ENCODE peak calls at places on chromosomes 13 and 19, in six cellular contexts. V, C, J, P, I and T are unnamed samples.

GRCh38 chr13:97257800-97258799 is 36.0 kb downstream of the MBNL2 start:
- DNase-seq in V (no peak), C (peak; percentile 55), J (no peak), P (peak; percentile 80), I (peak; percentile 96), T (no peak)

GRCh38 chr13:58876473-58876872 is 1244.9 kb downstream of the PCDH17 start:
- DNase-seq in V (no peak), C (no peak), J (no peak), P (no peak), I (no peak), T (no peak)

GRCh38 chr19:7554990-7555864 is 19.7 kb downstream of the PNPLA6 start:
- DNase-seq in V (no peak), C (peak; percentile 92), J (no peak), P (no peak), I (no peak), T (no peak)

GRCh38 chr19:46574533-46574932 is 26.6 kb upstream of the CALM3 start:
- DNase-seq in V (no peak), C (no peak), J (peak; percentile 71), P (no peak), I (peak; percentile 47), T (no peak)

GRCh38 chr13:37417042-37417441 is 181.5 kb downstream of the POSTN start:
- DNase-seq in V (no peak), C (no peak), J (no peak), P (peak; percentile 29), I (peak; percentile 33), T (no peak)

GRCh38 chr13:52428295-52428694 is 22.1 kb downstream of the VPS36 start:
- DNase-seq in V (no peak), C (no peak), J (no peak), P (no peak), I (peak; percentile 52), T (no peak)

GRCh38 chr13:113877149-113877990 is 13.5 kb upstream of the GAS6 start:
- DNase-seq in V (no peak), C (no peak), J (no peak), P (no peak), I (no peak), T (no peak)

GRCh38 chr13:109136873-109137272 is 507.5 kb downstream of the MYO16 start:
- DNase-seq in V (no peak), C (no peak), J (no peak), P (no peak), I (no peak), T (no peak)

GRCh38 chr19:29687244-29687896 is 22.1 kb downstream of the PLEKHF1 start:
- DNase-seq in V (no peak), C (no peak), J (no peak), P (peak; percentile 99), I (peak; percentile 99), T (no peak)

GRCh38 chr19:15252398-15253018 is 20.3 kb upstream of the EPHX3 start:
- DNase-seq in V (no peak), C (peak; percentile 42), J (peak; percentile 40), P (peak; percentile 55), I (peak; percentile 54), T (no peak)
- TF ChIP-seq CTCF in V (no peak), C (no peak), J (peak; percentile 73), P (peak; percentile 56), I (peak; percentile 72), T (no peak)

GRCh38 chr13:98349731-98350305 is 172.7 kb upstream of the RNF113B start:
- DNase-seq in V (no peak), C (peak; percentile 70), J (peak; percentile 86), P (no peak), I (peak; percentile 25), T (no peak)
- TF ChIP-seq CTCF in V (no peak), C (no peak), J (peak; percentile 90), P (no peak), I (peak; percentile 40), T (no peak)

GRCh38 chr13:93339550-93339949 is 112.9 kb downstream of the GPC6 start:
- DNase-seq in V (no peak), C (no peak), J (no peak), P (no peak), I (no peak), T (no peak)

GRCh38 chr13:93345642-93346220 is 119.1 kb downstream of the GPC6 start:
- DNase-seq in V (no peak), C (no peak), J (no peak), P (no peak), I (peak; percentile 48), T (no peak)

GRCh38 chr13:93341517-93341916 is 114.9 kb downstream of the GPC6 start:
- DNase-seq in V (no peak), C (no peak), J (no peak), P (no peak), I (no peak), T (no peak)

GRCh38 chr13:93345061-93345460 is 118.5 kb downstream of the GPC6 start:
- DNase-seq in V (no peak), C (no peak), J (peak; percentile 45), P (no peak), I (no peak), T (no peak)

DNA sequence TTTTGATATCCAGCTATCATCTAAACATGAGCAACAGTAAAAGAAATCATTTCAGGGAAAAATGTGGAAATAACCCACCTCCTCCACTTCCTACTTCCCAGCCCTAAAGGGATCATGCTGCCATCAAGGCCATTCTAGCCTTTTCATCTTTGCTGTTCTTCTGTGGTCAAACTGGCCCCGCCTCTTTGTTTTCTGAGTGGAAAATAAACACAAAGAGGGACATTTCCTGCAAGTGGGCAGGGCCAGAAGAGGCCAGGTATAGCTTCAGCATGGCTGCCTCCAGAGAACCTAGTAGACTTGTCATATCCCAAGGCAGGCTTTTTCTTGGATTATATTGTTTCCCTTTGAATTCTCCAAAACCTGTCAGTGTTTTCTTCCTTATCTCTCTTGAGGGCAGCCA is 117.4 kb downstream of the GPC6 start:
- DNase-seq in V (no peak), C (no peak), J (peak; percentile 62), P (no peak), I (no peak), T (no peak)
- TF ChIP-seq CTCF in V (no peak), C (no peak), J (no peak), P (no peak), I (no peak), T (no peak)

GRCh38 chr19:1794424-1795185 is 17.5 kb downstream of the ATP8B3 start:
- DNase-seq in V (no peak), C (no peak), J (peak; percentile 40), P (peak; percentile 23), I (no peak), T (no peak)
- TF ChIP-seq CTCF in V (no peak), C (no peak), J (peak; percentile 12), P (no peak), I (no peak), T (no peak)

GRCh38 chr19:55383789-55384575 is at the start of gene TMEM238:
- DNase-seq in V (peak; percentile 58), C (peak; percentile 73), J (peak; percentile 61), P (peak; percentile 69), I (peak; percentile 80), T (peak; percentile 47)
- TF ChIP-seq CTCF in V (no peak), C (no peak), J (no peak), P (no peak), I (no peak), T (no peak)

DNA sequence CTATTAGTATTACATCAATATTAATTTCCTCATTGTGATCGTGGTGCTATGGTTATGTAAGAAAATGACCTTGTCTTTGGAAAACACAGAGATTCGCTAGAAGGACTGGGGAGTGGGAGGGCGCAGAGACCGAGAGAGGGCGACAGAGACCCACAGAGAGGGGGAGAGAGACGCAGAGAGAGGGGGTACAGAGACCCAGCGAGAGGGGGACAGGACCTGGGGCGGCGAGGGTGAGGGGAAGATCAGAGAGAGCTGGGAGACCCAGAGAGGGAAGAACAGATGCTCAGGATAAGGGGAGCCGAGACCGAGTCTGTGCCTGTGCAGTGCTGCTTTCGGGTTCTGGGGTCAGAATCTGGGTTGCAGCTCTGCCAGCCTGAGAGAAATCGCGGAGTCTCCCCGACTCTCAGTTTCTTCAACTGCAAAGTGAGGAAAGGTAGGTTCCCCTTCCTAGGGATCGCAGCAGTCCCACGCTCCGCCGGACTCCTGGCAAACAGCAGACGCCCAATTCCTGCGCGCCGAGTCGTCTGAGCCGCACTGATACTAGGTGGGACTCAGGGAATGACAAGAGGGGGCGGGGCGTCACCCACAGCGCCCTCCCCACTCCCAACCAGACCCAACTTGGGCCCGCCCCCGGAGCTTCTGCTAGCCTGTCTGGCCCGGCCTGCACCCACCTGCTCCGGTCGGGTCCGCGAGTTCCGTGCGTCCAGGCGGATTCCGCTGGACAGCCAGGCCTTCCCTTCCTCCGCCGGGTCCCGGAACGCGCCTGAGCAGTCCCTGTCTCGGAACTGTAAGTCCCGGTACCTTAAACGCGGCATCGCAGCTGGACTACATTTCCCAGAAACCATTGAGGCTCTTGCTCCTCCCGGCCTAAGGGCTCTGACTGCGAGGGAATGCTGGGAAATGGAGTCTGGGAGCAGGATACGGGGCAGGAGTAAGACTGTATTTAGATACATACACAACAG is 15.3 kb downstream of the IZUMO2 start:
- DNase-seq in V (peak; percentile 62), C (peak; percentile 86), J (peak; percentile 76), P (peak; percentile 81), I (peak; percentile 76), T (peak; percentile 33)
- TF ChIP-seq CTCF in V (no peak), C (no peak), J (peak; percentile 11), P (peak; percentile 34), I (peak; percentile 24), T (no peak)

GRCh38 chr13:94967183-94968039 is 255.1 kb upstream of the SOX21 start:
- DNase-seq in V (no peak), C (peak; percentile 57), J (peak; percentile 63), P (peak; percentile 17), I (peak; percentile 19), T (no peak)
- TF ChIP-seq CTCF in V (no peak), C (no peak), J (no peak), P (no peak), I (no peak), T (no peak)